ENCODE peak calls at places on chromosomes 16 and 17, in four cellular contexts. R, U, K and A are unnamed samples.
A peak's percentile ranks its signal among the peaks of the same experiment; 100 is the strongest.

GRCh38 chr16:87502308-87502969 is 9.6 kb upstream of the ZCCHC14 start:
- DNase-seq in K (no peak), R (no peak), U (no peak), A (no peak)

GRCh38 chr16:8908779-8909468 is 26.8 kb downstream of the LITAFD start:
- DNase-seq in K (no peak), U (no peak), R (no peak), A (no peak)

GRCh38 chr16:29962344-29962994 is 590 bp downstream of the TMEM219 start:
- DNase-seq in K (no peak), R (peak; percentile 50), U (peak; percentile 43), A (no peak)

GRCh38 chr17:28326114-28326513 is 7.1 kb downstream of the TMEM97 start:
- DNase-seq in R (no peak), K (no peak), U (no peak), A (peak; percentile 40)

GRCh38 chr17:1241904-1242303 is 28.3 kb upstream of the BHLHA9 start:
- DNase-seq in U (no peak), R (peak; percentile 13), K (no peak), A (no peak)

GRCh38 chr17:21397341-21398050 is 21.3 kb downstream of the KCNJ12 start:
- DNase-seq in U (no peak), K (no peak), R (no peak), A (no peak)

GRCh38 chr17:64662774-64663367 is 764 bp upstream of the SMURF2 start:
- DNase-seq in K (no peak), U (no peak), R (no peak), A (no peak)

GRCh38 chr16:77359065-77359502 is 75.8 kb downstream of the ADAMTS18 start:
- DNase-seq in R (no peak), U (peak; percentile 72), K (no peak), A (no peak)

GRCh38 chr16:4695473-4696171 is 2.3 kb downstream of the NUDT16L1 start:
- DNase-seq in K (no peak), R (no peak), U (no peak), A (no peak)

GRCh38 chr17:78865682-78866390 is 25.2 kb upstream of the USP36 start:
- DNase-seq in K (peak; percentile 34), R (peak; percentile 92), U (peak; percentile 85), A (peak; percentile 83)

GRCh38 chr17:77815127-77815905 is 143.2 kb upstream of the TNRC6C start:
- DNase-seq in R (no peak), U (no peak), K (no peak), A (no peak)